ENCODE peak calls at places on chromosomes 3 and 15, in four cellular contexts. One of them, this sample, is unnamed.

GRCh38 chr3:24128195-24129005 is 183.3 kb downstream of the NR1D2 start:
- DNase-seq in GM12878: no peak
- DNase-seq in HepG2: no peak
- DNase-seq in A549: peak
- DNase-seq in this sample: no peak

GRCh38 chr3:43879166-43879565 is 188.4 kb downstream of the ABHD5 start:
- DNase-seq in GM12878: no peak
- DNase-seq in HepG2: no peak
- DNase-seq in A549: peak
- DNase-seq in this sample: no peak

GRCh38 chr3:58066842-58067241 is 58.6 kb downstream of the FLNB start:
- DNase-seq in GM12878: no peak
- DNase-seq in HepG2: peak
- DNase-seq in A549: no peak
- DNase-seq in this sample: no peak

GRCh38 chr15:28955160-28955502 is 69.4 kb downstream of the APBA2 start:
- DNase-seq in GM12878: peak
- DNase-seq in HepG2: no peak
- DNase-seq in A549: no peak
- DNase-seq in this sample: peak

GRCh38 chr3:89375451-89375850 is 268.0 kb downstream of the EPHA3 start:
- DNase-seq in GM12878: no peak
- DNase-seq in HepG2: no peak
- DNase-seq in A549: no peak
- DNase-seq in this sample: no peak

GRCh38 chr3:51385621-51386091 is 565 bp downstream of the MANF start:
- DNase-seq in GM12878: no peak
- DNase-seq in HepG2: no peak
- DNase-seq in A549: no peak
- DNase-seq in this sample: no peak

GRCh38 chr3:64954995-64955636 is 267.3 kb upstream of the ADAMTS9 start:
- DNase-seq in GM12878: no peak
- DNase-seq in HepG2: no peak
- DNase-seq in A549: no peak
- DNase-seq in this sample: peak

GRCh38 chr3:124592658-124593441 is 137.4 kb upstream of the UMPS start:
- DNase-seq in GM12878: peak
- DNase-seq in HepG2: no peak
- DNase-seq in A549: no peak
- DNase-seq in this sample: no peak

GRCh38 chr15:91142097-91142744 is 42.2 kb downstream of the SV2B start:
- DNase-seq in GM12878: no peak
- DNase-seq in HepG2: peak
- DNase-seq in A549: peak
- DNase-seq in this sample: no peak

GRCh38 chr3:69288161-69288895 is 97.6 kb downstream of the FRMD4B start:
- DNase-seq in GM12878: no peak
- DNase-seq in HepG2: no peak
- DNase-seq in A549: no peak
- DNase-seq in this sample: no peak

GRCh38 chr3:167876603-167877325 is 141.2 kb downstream of the SERPINI1 start:
- DNase-seq in GM12878: no peak
- DNase-seq in HepG2: no peak
- DNase-seq in A549: no peak
- DNase-seq in this sample: no peak

GRCh38 chr3:48026951-48027908 is 11.0 kb upstream of the MAP4 start:
- DNase-seq in GM12878: no peak
- DNase-seq in HepG2: peak
- DNase-seq in A549: no peak
- DNase-seq in this sample: no peak
- TF ChIP-seq PBX3 in GM12878: no peak
- TF ChIP-seq PBX3 in HepG2: no peak
- TF ChIP-seq PBX3 in A549: no peak
- TF ChIP-seq PBX3 in this sample: no peak

GRCh38 chr3:114299925-114300624 is 6.2 kb downstream of the TIGIT start:
- DNase-seq in GM12878: no peak
- DNase-seq in HepG2: no peak
- DNase-seq in A549: no peak
- DNase-seq in this sample: no peak
- TF ChIP-seq REST in GM12878: no peak
- TF ChIP-seq REST in HepG2: no peak
- TF ChIP-seq REST in A549: no peak
- TF ChIP-seq REST in this sample: no peak

GRCh38 chr15:39118510-39118909 is 462.4 kb upstream of the THBS1 start:
- DNase-seq in GM12878: no peak
- DNase-seq in HepG2: no peak
- DNase-seq in A549: no peak
- DNase-seq in this sample: no peak
- TF ChIP-seq PBX3 in GM12878: no peak
- TF ChIP-seq PBX3 in HepG2: no peak
- TF ChIP-seq PBX3 in A549: no peak
- TF ChIP-seq PBX3 in this sample: no peak

GRCh38 chr3:144084929-144085328 is 113.3 kb downstream of the DIPK2A start:
- DNase-seq in GM12878: no peak
- DNase-seq in HepG2: no peak
- DNase-seq in A549: no peak
- DNase-seq in this sample: no peak

GRCh38 chr3:144073698-144074097 is 102.1 kb downstream of the DIPK2A start:
- DNase-seq in GM12878: no peak
- DNase-seq in HepG2: no peak
- DNase-seq in A549: no peak
- DNase-seq in this sample: no peak

GRCh38 chr3:144079634-144080033 is 108.0 kb downstream of the DIPK2A start:
- DNase-seq in GM12878: no peak
- DNase-seq in HepG2: no peak
- DNase-seq in A549: no peak
- DNase-seq in this sample: no peak
- TF ChIP-seq REST in GM12878: no peak
- TF ChIP-seq REST in HepG2: no peak
- TF ChIP-seq REST in A549: no peak
- TF ChIP-seq REST in this sample: no peak

GRCh38 chr3:108546249-108546648 is 35.9 kb upstream of the MYH15 start:
- DNase-seq in GM12878: no peak
- DNase-seq in HepG2: no peak
- DNase-seq in A549: no peak
- DNase-seq in this sample: no peak
- TF ChIP-seq PBX3 in GM12878: no peak
- TF ChIP-seq PBX3 in HepG2: no peak
- TF ChIP-seq PBX3 in A549: no peak
- TF ChIP-seq PBX3 in this sample: no peak

GRCh38 chr3:48661501-48662139 is 1.1 kb downstream of the CELSR3 start:
- DNase-seq in GM12878: no peak
- DNase-seq in HepG2: peak
- DNase-seq in A549: peak
- DNase-seq in this sample: no peak
- TF ChIP-seq REST in GM12878: peak
- TF ChIP-seq REST in HepG2: no peak
- TF ChIP-seq REST in A549: peak
- TF ChIP-seq REST in this sample: peak

GRCh38 chr3:10554746-10555145 is 49.4 kb upstream of the ATP2B2 start:
- DNase-seq in GM12878: no peak
- DNase-seq in HepG2: no peak
- DNase-seq in A549: no peak
- DNase-seq in this sample: no peak
- TF ChIP-seq PBX3 in GM12878: no peak
- TF ChIP-seq PBX3 in HepG2: no peak
- TF ChIP-seq PBX3 in A549: no peak
- TF ChIP-seq PBX3 in this sample: no peak

GRCh38 chr15:79956354-79956939 is 14.5 kb downstream of the BCL2A1 start:
- DNase-seq in GM12878: no peak
- DNase-seq in HepG2: no peak
- DNase-seq in A549: no peak
- DNase-seq in this sample: no peak
- TF ChIP-seq REST in GM12878: no peak
- TF ChIP-seq REST in HepG2: no peak
- TF ChIP-seq REST in A549: no peak
- TF ChIP-seq REST in this sample: no peak

DNA sequence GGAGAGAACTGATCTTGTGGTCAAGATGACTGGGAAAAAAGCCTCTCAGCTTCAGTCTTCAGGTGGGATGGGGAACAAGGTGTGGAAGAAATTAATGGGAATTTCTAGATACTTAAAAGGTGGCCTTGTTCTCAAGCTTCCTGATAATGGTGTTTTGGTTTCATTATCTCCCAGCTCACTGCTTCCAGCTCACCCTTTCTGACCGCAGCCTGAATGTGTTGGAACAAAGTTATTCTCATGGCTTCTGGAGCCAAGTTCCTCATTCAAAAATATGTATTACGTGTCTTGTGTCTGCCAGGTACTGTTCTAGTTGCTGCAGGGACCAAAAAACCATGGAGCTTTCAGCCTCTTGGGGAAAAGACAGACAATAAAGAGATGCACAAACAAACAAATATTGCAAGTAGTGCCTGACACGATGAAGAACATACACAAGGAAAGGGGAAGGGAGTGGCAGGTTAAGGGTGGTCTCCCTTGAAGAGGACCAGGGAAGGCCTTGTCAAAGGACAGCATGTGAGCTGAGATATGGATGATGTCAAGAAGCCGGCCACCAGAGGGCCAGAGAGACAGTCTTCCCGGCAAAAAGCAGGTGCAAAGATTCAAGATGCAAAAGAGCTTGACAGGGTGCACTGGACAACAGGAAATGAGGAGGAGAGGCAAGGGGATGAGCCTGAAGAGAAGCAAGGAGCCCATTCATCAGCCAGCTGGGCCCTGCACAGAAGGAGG is 35.5 kb downstream of the ARRDC4 start:
- DNase-seq in GM12878: no peak
- DNase-seq in HepG2: no peak
- DNase-seq in A549: peak
- DNase-seq in this sample: no peak
- TF ChIP-seq PBX3 in GM12878: no peak
- TF ChIP-seq PBX3 in HepG2: no peak
- TF ChIP-seq PBX3 in A549: no peak
- TF ChIP-seq PBX3 in this sample: no peak

DNA sequence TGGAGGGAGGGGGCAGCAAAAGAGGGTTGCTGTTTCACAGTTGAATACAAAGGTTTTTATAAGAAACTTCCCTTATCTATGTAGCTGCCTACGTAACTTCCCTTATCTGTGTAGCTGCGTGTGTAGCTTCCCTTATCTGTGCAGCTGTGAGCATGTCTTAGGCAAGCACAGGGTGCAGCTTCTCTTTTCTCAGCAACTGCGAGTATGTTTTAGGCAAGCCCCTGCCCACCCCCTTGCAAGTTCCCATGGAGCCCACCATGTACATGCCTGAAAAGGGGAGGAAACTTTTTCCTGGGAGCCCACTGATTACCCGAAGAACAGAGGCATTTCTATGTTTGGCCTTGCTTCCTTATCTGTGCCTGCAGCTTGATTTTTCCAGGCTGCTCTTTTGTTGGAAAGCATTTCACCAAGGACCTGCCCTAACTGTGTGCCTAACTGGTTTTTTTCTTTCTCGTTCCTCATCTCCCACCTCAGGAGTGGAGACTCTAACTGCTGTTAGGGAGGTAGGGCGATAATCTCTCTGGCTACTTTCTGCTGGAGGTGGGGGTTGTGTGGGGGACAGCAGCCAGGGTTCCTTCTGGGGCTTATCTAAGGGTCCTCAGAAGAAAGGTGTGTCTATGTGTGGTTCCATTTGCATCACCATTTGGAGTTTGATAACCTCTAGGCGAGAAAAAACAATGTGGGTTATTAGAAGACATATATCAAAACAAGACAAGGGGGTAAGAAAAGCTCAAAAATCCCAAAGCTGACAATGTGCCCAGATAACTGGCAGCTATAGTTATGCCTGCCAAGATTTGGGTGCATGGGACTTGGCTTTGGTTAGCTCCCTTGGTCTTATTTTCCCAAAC is 26.0 kb downstream of the SORD start:
- DNase-seq in GM12878: no peak
- DNase-seq in HepG2: no peak
- DNase-seq in A549: no peak
- DNase-seq in this sample: no peak
- TF ChIP-seq REST in GM12878: no peak
- TF ChIP-seq REST in HepG2: no peak
- TF ChIP-seq REST in A549: no peak
- TF ChIP-seq REST in this sample: no peak